ENCODE peak calls at places on chromosomes 12 and 14, in ten cellular contexts. X is neuronal stem cell; D is A549; H is psoas muscle; I is OCI-LY7; Z is effector memory CD4-positive, alpha-beta T cell; J is AG04450; P is cardiac muscle cell; O is tibial nerve; N is substantia nigra. Y is an unnamed sample.

GRCh38 chr12:118058881-118059644 is 1.9 kb downstream of the WSB2 start:
- DNase-seq in D (no peak), Z (no peak), H (no peak), P (no peak), I (no peak), O (no peak), X (no peak), N (no peak), J (no peak), Y (no peak)

GRCh38 chr12:54386781-54387467 is 2.4 kb upstream of the ZNF385A start:
- DNase-seq in X (no peak), H (peak; percentile 46), Z (no peak), P (no peak), N (no peak), O (no peak), D (no peak), J (no peak), I (no peak), Y (no peak)

GRCh38 chr12:59403259-59403932 is 192.4 kb upstream of the SLC16A7 start:
- DNase-seq in H (no peak), D (peak; percentile 1), N (no peak), X (peak; percentile 58), P (peak; percentile 82), J (peak; percentile 52), I (peak; percentile 63), Z (no peak), O (peak; percentile 23), Y (peak; percentile 70)

GRCh38 chr14:104892517-104893434 is 27.7 kb downstream of the CEP170B start:
- DNase-seq in X (no peak), D (no peak), Z (no peak), N (no peak), J (no peak), O (no peak), H (peak; percentile 44), P (no peak), I (no peak), Y (no peak)

GRCh38 chr14:85487215-85487614 is 42.7 kb upstream of the FLRT2 start:
- DNase-seq in P (no peak), H (no peak), J (no peak), O (no peak), D (no peak), I (no peak), Z (no peak), N (no peak), X (no peak), Y (no peak)

GRCh38 chr14:98278805-98279204 is 993.2 kb downstream of the BCL11B start:
- DNase-seq in I (no peak), P (no peak), N (no peak), D (no peak), J (no peak), X (no peak), Z (no peak), O (no peak), H (no peak), Y (no peak)

GRCh38 chr12:15546102-15546701 is 223.9 kb downstream of the PTPRO start:
- DNase-seq in P (no peak), D (no peak), N (no peak), Z (no peak), H (no peak), O (no peak), J (no peak), I (peak; percentile 15), X (no peak), Y (no peak)

GRCh38 chr12:28035483-28035882 is 63.0 kb upstream of the PTHLH start:
- DNase-seq in H (no peak), P (peak; percentile 41), O (no peak), I (no peak), N (no peak), D (no peak), X (no peak), J (no peak), Z (no peak), Y (peak; percentile 70)

GRCh38 chr14:97978336-97978735 is 1181.2 kb downstream of the VRK1 start:
- DNase-seq in O (peak; percentile 46), J (no peak), H (peak; percentile 85), P (no peak), D (peak; percentile 39), I (no peak), Z (peak; percentile 45), N (peak; percentile 27), X (peak; percentile 41), Y (peak; percentile 92)

GRCh38 chr12:107749094-107749493 is 11.8 kb downstream of the PRDM4 start:
- DNase-seq in Z (no peak), P (peak; percentile 5), N (no peak), D (no peak), J (no peak), O (no peak), X (no peak), I (no peak), H (no peak), Y (no peak)

GRCh38 chr12:23141335-23141734 is 516.4 kb downstream of the ETNK1 start:
- DNase-seq in O (no peak), I (no peak), Z (no peak), N (no peak), P (no peak), D (no peak), X (no peak), J (no peak), H (no peak), Y (no peak)

GRCh38 chr12:68425998-68426397 is 93.8 kb upstream of the MDM1 start:
- DNase-seq in X (no peak), J (peak; percentile 68), N (no peak), Z (no peak), H (no peak), O (no peak), I (no peak), P (peak; percentile 86), D (no peak), Y (no peak)

GRCh38 chr12:88562846-88563582 is 17.3 kb downstream of the KITLG start:
- DNase-seq in N (no peak), J (no peak), H (no peak), Z (no peak), D (no peak), P (peak; percentile 44), O (no peak), X (no peak), I (no peak), Y (no peak)

GRCh38 chr12:119153477-119154434 is 25.0 kb upstream of the HSPB8 start:
- DNase-seq in J (no peak), X (peak; percentile 87), N (no peak), P (peak; percentile 72), H (peak; percentile 84), D (no peak), O (no peak), I (no peak), Z (no peak), Y (peak; percentile 25)

GRCh38 chr14:101318271-101318670 is 243.0 kb upstream of the DIO3 start:
- DNase-seq in D (no peak), Z (no peak), I (no peak), O (no peak), J (no peak), N (no peak), P (no peak), H (no peak), X (no peak), Y (no peak)

GRCh38 chr14:94394594-94395305 is 6.3 kb upstream of the SERPINA1 start:
- DNase-seq in D (no peak), J (no peak), H (peak; percentile 72), X (no peak), O (peak; percentile 55), I (no peak), Z (no peak), N (no peak), P (peak; percentile 95), Y (peak; percentile 17)

DNA sequence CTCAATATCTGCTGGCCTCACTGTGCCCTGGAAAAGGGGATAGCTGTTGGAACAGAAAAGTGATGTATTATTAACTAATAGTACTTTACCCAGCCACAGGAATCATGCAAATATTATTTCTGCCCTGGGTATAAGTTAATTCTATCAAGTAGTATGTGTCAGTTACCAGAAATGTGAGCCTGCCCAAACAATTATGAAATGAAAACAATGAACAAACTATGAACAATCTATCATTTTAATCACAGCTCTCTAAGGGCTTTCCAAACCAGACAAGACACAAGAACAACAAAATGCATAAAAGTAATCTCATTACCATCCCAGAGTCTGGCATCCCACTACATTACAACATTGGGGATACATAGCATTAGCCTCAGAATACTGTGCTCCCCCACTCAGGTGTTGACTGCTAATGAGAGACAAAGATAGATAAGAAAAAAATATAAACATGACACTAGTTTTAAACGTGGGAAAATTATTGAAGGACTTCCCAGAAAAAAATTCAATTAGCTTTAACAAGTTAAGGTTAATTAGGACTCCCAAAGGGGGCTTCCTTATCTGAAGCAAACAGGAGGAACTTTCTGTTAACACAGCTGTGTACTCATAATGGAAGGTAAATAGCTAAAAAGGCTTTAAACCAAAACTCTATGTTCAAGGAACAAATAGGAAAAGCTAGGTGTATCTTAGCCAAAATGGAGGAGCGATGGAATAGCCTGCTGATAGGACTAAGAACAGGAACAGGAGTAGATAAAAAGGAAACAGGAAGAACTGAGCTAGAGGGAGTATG is 3.3 kb downstream of the DCAF5 start:
- DNase-seq in N (no peak), P (no peak), D (no peak), J (no peak), Z (no peak), O (no peak), I (no peak), H (no peak), X (no peak), Y (no peak)
- H3K27ac ChIP-seq in N (no peak overlapping the region), P (no peak overlapping the region), D (no peak overlapping the region), J (no peak overlapping the region), Z (no peak overlapping the region), O (no peak overlapping the region), I (no peak overlapping the region), H (peak overlapping the region; percentile 97), X (no peak overlapping the region), Y (no peak overlapping the region)

GRCh38 chr14:52835122-52835903 is 43.9 kb upstream of the GNPNAT1 start:
- DNase-seq in J (no peak), O (no peak), P (peak; percentile 53), I (no peak), H (no peak), N (no peak), X (no peak), Z (no peak), D (peak; percentile 66), Y (peak; percentile 95)
- H3K27ac ChIP-seq in J (peak overlapping the region; percentile 3), O (no peak overlapping the region), P (no peak overlapping the region), I (no peak overlapping the region), H (no peak overlapping the region), N (no peak overlapping the region), X (peak overlapping the region; percentile 52), Z (no peak overlapping the region), D (peak overlapping the region; percentile 74), Y (peak overlapping the region; percentile 62)

GRCh38 chr12:126353604-126354003 is 1288.4 kb downstream of the AACS start:
- DNase-seq in H (no peak), P (peak; percentile 48), O (no peak), Z (no peak), N (no peak), X (no peak), J (no peak), D (no peak), I (no peak), Y (no peak)
- H3K27ac ChIP-seq in H (no peak overlapping the region), P (no peak overlapping the region), O (no peak overlapping the region), Z (no peak overlapping the region), N (no peak overlapping the region), X (no peak overlapping the region), J (no peak overlapping the region), D (no peak overlapping the region), I (no peak overlapping the region), Y (no peak overlapping the region)

DNA sequence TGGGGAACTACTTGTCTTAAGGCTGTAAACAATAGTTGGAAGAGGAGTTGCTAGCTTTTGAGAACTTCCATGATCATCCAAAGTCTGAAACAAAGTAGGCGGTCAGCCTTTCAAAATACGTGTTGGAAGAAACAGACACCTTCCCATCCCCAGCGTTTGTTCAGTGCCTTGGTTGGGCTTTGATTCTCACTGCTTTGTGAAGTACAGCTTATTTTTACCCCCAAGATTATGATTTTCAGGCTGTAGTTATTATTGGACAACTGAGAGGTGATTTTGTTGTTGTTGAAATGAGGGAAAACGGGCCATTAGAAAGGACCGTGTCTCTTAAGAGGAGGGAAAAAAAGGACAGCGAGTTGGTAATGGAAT is 910 bp upstream of the CEP83 start:
- DNase-seq in O (no peak), H (no peak), P (no peak), Z (no peak), J (no peak), I (no peak), D (no peak), N (no peak), X (no peak), Y (no peak)
- H3K27ac ChIP-seq in O (peak overlapping the region; percentile 96), H (peak overlapping the region; percentile 87), P (peak overlapping the region; percentile 68), Z (peak overlapping the region; percentile 72), J (peak overlapping the region; percentile 83), I (no peak overlapping the region), D (peak overlapping the region; percentile 87), N (peak overlapping the region; percentile 63), X (no peak overlapping the region), Y (peak overlapping the region; percentile 86)